ENCODE peak calls at places on chromosome 5, in ten cellular contexts. P, Q, M, B, G, S, J, X, R and N are unnamed samples.

GRCh38 chr5:144742376-144742775 is 571.7 kb downstream of the KCTD16 start:
- DNase-seq in P (no peak), Q (no peak), M (no peak), B (no peak), G (no peak), S (no peak), J (peak; percentile 60), X (no peak), R (no peak), N (no peak)

GRCh38 chr5:65144136-65144871 is 337.4 kb downstream of the ADAMTS6 start:
- DNase-seq in P (no peak), Q (no peak), M (no peak), B (no peak), G (no peak), S (no peak), J (no peak), X (no peak), R (no peak), N (no peak)

GRCh38 chr5:139383275-139383992 is at the start of gene SLC23A1:
- DNase-seq in P (no peak), Q (no peak), M (no peak), B (no peak), G (no peak), S (no peak), J (no peak), X (no peak), R (no peak), N (no peak)

GRCh38 chr5:1312993-1313833 is 18.3 kb upstream of the TERT start:
- DNase-seq in P (no peak), Q (no peak), M (no peak), B (peak; percentile 98), G (no peak), S (no peak), J (no peak), X (no peak), R (no peak), N (no peak)

GRCh38 chr5:42995152-42995751 is 44.9 kb downstream of the ANXA2R start:
- DNase-seq in P (no peak), Q (no peak), M (peak; percentile 71), B (no peak), G (no peak), S (peak; percentile 44), J (peak; percentile 33), X (no peak), R (no peak), N (no peak)

GRCh38 chr5:18797241-18797640 is 1163.0 kb downstream of the TAF11L14 start:
- DNase-seq in P (no peak), Q (no peak), M (no peak), B (no peak), G (no peak), S (no peak), J (no peak), X (no peak), R (no peak), N (peak; percentile 4)

GRCh38 chr5:83524991-83525390 is 53.4 kb downstream of the VCAN start:
- DNase-seq in P (no peak), Q (no peak), M (no peak), B (no peak), G (no peak), S (no peak), J (no peak), X (no peak), R (no peak), N (no peak)

GRCh38 chr5:23446436-23446835 is 61.0 kb upstream of the PRDM9 start:
- DNase-seq in P (peak; percentile 35), Q (no peak), M (peak; percentile 89), B (no peak), G (peak; percentile 17), S (no peak), J (no peak), X (no peak), R (no peak), N (no peak)

GRCh38 chr5:76402880-76403712 is at the start of gene IQGAP2:
- DNase-seq in P (peak; percentile 63), Q (no peak), M (peak; percentile 52), B (peak; percentile 90), G (peak; percentile 75), S (peak; percentile 51), J (peak; percentile 87), X (peak; percentile 21), R (peak; percentile 22), N (peak; percentile 93)

GRCh38 chr5:76403713-76403962 is 553 bp downstream of the IQGAP2 start:
- DNase-seq in P (no peak), Q (no peak), M (no peak), B (no peak), G (no peak), S (no peak), J (no peak), X (no peak), R (no peak), N (peak; percentile 91)

GRCh38 chr5:76406014-76406413 is 2.9 kb downstream of the IQGAP2 start:
- DNase-seq in P (no peak), Q (no peak), M (no peak), B (peak; percentile 7), G (no peak), S (no peak), J (no peak), X (no peak), R (no peak), N (no peak)

GRCh38 chr5:76403963-76404693 is 1.0 kb downstream of the IQGAP2 start:
- DNase-seq in P (no peak), Q (no peak), M (no peak), B (peak; percentile 72), G (peak; percentile 61), S (no peak), J (peak; percentile 79), X (no peak), R (no peak), N (no peak)

GRCh38 chr5:76404694-76405306 is 1.7 kb downstream of the IQGAP2 start:
- DNase-seq in P (no peak), Q (no peak), M (no peak), B (no peak), G (no peak), S (no peak), J (no peak), X (no peak), R (no peak), N (no peak)
- H3K4me3 ChIP-seq in P (peak overlapping the region; percentile 66), Q (peak overlapping the region; percentile 67), M (no peak overlapping the region), B (peak overlapping the region; percentile 64), G (no peak overlapping the region), S (no peak overlapping the region), J (no peak overlapping the region), X (no peak overlapping the region), R (no peak overlapping the region), N (no peak overlapping the region)

GRCh38 chr5:122313001-122313402 is 965 bp downstream of the SNCAIP start:
- DNase-seq in P (peak; percentile 8), Q (no peak), M (peak; percentile 48), B (no peak), G (no peak), S (peak; percentile 36), J (peak; percentile 64), X (no peak), R (peak; percentile 37), N (peak; percentile 5)
- H3K4me3 ChIP-seq in P (peak overlapping the region; percentile 72), Q (peak overlapping the region; percentile 61), M (peak overlapping the region; percentile 67), B (no peak overlapping the region), G (peak overlapping the region; percentile 58), S (peak overlapping the region; percentile 73), J (peak overlapping the region; percentile 87), X (peak overlapping the region; percentile 75), R (peak overlapping the region; percentile 63), N (peak overlapping the region; percentile 66)

DNA sequence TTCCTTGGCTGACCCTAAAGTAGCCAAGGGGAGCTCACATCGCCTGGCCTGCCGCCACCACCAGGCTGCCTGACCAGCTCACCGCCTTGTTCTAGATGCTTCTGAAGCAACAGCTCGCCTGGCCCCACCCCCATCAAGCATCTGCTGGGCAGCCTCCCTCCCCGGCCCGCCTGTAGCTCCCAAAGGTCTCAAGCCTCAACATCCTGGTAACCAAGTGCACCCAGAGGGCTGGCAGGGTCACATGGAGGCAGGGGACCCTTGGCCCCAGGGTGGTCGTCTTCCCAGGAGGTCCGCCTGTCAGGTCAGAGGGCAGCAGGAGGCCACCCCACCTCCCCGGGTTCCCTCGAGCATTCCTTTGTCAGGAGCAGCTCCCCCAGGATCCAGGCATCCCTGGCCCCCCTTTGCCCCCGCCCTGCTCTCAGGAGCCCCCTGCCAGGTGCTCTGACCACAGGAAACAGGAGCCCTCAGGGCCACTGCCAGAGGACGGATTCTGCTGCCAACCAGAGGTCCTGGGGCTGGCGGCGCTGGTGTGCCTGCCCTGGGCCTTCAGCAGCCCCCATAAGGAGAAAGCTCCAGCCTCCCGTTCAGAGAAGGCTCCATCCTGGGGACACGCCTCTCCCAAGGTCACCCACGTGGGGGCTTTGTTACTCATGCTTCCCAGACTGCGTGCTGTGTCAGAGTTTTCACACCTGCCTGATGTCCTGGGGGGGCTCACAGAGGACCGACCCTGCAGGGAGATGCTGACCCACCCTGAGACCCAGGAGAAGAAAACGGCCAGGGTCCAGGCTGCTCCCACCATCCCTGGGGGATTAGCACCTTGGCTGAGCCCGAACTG is 3.5 kb upstream of the LRRC14B start:
- DNase-seq in P (no peak), Q (no peak), M (no peak), B (no peak), G (no peak), S (no peak), J (no peak), X (no peak), R (no peak), N (peak; percentile 68)
- H3K4me3 ChIP-seq in P (peak overlapping the region; percentile 38), Q (peak overlapping the region; percentile 26), M (no peak overlapping the region), B (no peak overlapping the region), G (no peak overlapping the region), S (peak overlapping the region; percentile 9), J (no peak overlapping the region), X (peak overlapping the region; percentile 37), R (no peak overlapping the region), N (no peak overlapping the region)

GRCh38 chr5:79493596-79494343 is 20.2 kb downstream of the HOMER1 start:
- DNase-seq in P (no peak), Q (no peak), M (no peak), B (no peak), G (no peak), S (no peak), J (no peak), X (no peak), R (no peak), N (no peak)

GRCh38 chr5:79499640-79500273 is 14.2 kb downstream of the HOMER1 start:
- DNase-seq in P (no peak), Q (no peak), M (peak; percentile 49), B (no peak), G (no peak), S (no peak), J (no peak), X (no peak), R (no peak), N (no peak)

GRCh38 chr5:79491690-79492317 is 22.1 kb downstream of the HOMER1 start:
- DNase-seq in P (no peak), Q (no peak), M (no peak), B (no peak), G (no peak), S (no peak), J (no peak), X (no peak), R (no peak), N (no peak)

GRCh38 chr5:79490323-79490936 is 23.5 kb downstream of the HOMER1 start:
- DNase-seq in P (no peak), Q (no peak), M (no peak), B (no peak), G (no peak), S (no peak), J (no peak), X (no peak), R (no peak), N (no peak)

DNA sequence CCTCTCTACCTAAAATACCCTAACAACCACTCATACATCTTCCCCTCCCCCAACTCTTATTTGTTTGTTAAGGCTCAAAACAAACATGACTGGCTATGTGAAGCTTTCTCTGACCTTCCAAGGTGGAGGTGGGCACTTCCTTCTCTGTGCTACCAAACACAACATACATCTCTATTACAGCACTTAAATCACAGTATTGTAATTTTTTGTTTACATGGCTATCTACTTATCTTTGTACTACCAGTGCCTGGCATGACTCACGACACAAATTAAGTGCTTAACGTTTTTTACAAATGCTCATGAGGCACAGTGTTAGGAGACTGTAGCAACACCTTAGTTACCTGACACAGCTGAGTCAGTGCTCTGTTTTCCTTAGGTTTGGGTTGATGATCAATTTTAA is 18.6 kb downstream of the HOMER1 start:
- DNase-seq in P (no peak), Q (no peak), M (peak; percentile 5), B (no peak), G (no peak), S (peak; percentile 47), J (no peak), X (no peak), R (peak; percentile 25), N (no peak)
- H3K4me3 ChIP-seq in P (no peak overlapping the region), Q (no peak overlapping the region), M (no peak overlapping the region), B (no peak overlapping the region), G (no peak overlapping the region), S (no peak overlapping the region), J (no peak overlapping the region), X (no peak overlapping the region), R (no peak overlapping the region), N (no peak overlapping the region)